ENCODE peak calls at places on chromosomes 4 and X, in five cellular contexts. One of them, this sample, is unnamed.
A peak's percentile ranks its signal among the peaks of the same experiment; 100 is the strongest.

GRCh38 chr4:79959652-79960051 is 113.4 kb downstream of the ANTXR2 start:
- DNase-seq in left ventricle myocardium superior: no peak
- DNase-seq in activated T-cell treated with anti-CD3 and anti-CD28 coated beads for 24 hours: no peak
- DNase-seq in HS-5: no peak
- DNase-seq in activated B cell treated with CpG ODN at 0.5 μM for 24 hours: no peak
- DNase-seq in this sample: no peak

GRCh38 chrX:119325456-119325855 is 73.7 kb upstream of the SLC25A43 start:
- DNase-seq in activated T-cell treated with anti-CD3 and anti-CD28 coated beads for 24 hours: no peak
- DNase-seq in HS-5: no peak
- DNase-seq in activated B cell treated with CpG ODN at 0.5 μM for 24 hours: no peak
- DNase-seq in left ventricle myocardium superior: no peak
- DNase-seq in this sample: no peak

GRCh38 chr4:17817027-17817426 is 6.2 kb downstream of the NCAPG start:
- DNase-seq in activated B cell treated with CpG ODN at 0.5 μM for 24 hours: no peak
- DNase-seq in activated T-cell treated with anti-CD3 and anti-CD28 coated beads for 24 hours: no peak
- DNase-seq in HS-5: no peak
- DNase-seq in left ventricle myocardium superior: no peak
- DNase-seq in this sample: no peak

GRCh38 chrX:13167444-13168207 is 123.2 kb upstream of the FAM9C start:
- DNase-seq in left ventricle myocardium superior: no peak
- DNase-seq in activated B cell treated with CpG ODN at 0.5 μM for 24 hours: no peak
- DNase-seq in activated T-cell treated with anti-CD3 and anti-CD28 coated beads for 24 hours: no peak
- DNase-seq in HS-5: no peak
- DNase-seq in this sample: no peak

GRCh38 chrX:129449141-129449540 is 74.1 kb downstream of the SMARCA1 start:
- DNase-seq in HS-5: no peak
- DNase-seq in activated T-cell treated with anti-CD3 and anti-CD28 coated beads for 24 hours: no peak
- DNase-seq in activated B cell treated with CpG ODN at 0.5 μM for 24 hours: no peak
- DNase-seq in left ventricle myocardium superior: no peak
- DNase-seq in this sample: no peak

GRCh38 chrX:100658936-100659335 is 14.9 kb downstream of the SRPX2 start:
- DNase-seq in HS-5: no peak
- DNase-seq in left ventricle myocardium superior: no peak
- DNase-seq in activated T-cell treated with anti-CD3 and anti-CD28 coated beads for 24 hours: no peak
- DNase-seq in activated B cell treated with CpG ODN at 0.5 μM for 24 hours: no peak
- DNase-seq in this sample: no peak

GRCh38 chr4:122576261-122577188 is 44.3 kb downstream of the IL21 start:
- DNase-seq in activated T-cell treated with anti-CD3 and anti-CD28 coated beads for 24 hours: peak; percentile 41
- DNase-seq in activated B cell treated with CpG ODN at 0.5 μM for 24 hours: no peak
- DNase-seq in left ventricle myocardium superior: no peak
- DNase-seq in HS-5: no peak
- DNase-seq in this sample: no peak

GRCh38 chr4:56307423-56307822 is 79.9 kb downstream of the AASDH start:
- DNase-seq in activated T-cell treated with anti-CD3 and anti-CD28 coated beads for 24 hours: no peak
- DNase-seq in HS-5: no peak
- DNase-seq in activated B cell treated with CpG ODN at 0.5 μM for 24 hours: no peak
- DNase-seq in left ventricle myocardium superior: no peak
- DNase-seq in this sample: no peak

This sample was measured in kidney.